ENCODE peak calls at places on chromosomes 16 and 17, in eight cellular contexts. B is stomach, A is sigmoid colon, Z is K562, U is transverse colon, T is GM23338, Y is suprapubic skin, C is spleen. K is an unnamed sample.

GRCh38 chr16:89257281-89257731 is 39.8 kb downstream of the ZNF778 start:
- DNase-seq in A (no peak), T (peak; percentile 52), Z (no peak), U (no peak), Y (no peak), B (no peak), C (no peak), K (no peak)

GRCh38 chr16:27483083-27483437 is 66.7 kb downstream of the GTF3C1 start:
- DNase-seq in C (peak; percentile 5), B (no peak), Z (no peak), A (no peak), U (no peak), Y (no peak), T (no peak), K (no peak)

GRCh38 chr16:49700222-49700927 is 155.5 kb downstream of the ZNF423 start:
- DNase-seq in T (peak; percentile 60), U (no peak), A (peak; percentile 77), Z (no peak), Y (no peak), B (no peak), C (no peak), K (peak; percentile 89)

GRCh38 chr16:68281368-68282063 is 17.2 kb downstream of the SLC7A6 start:
- DNase-seq in A (no peak), T (no peak), Z (no peak), B (no peak), Y (no peak), U (no peak), C (no peak), K (no peak)

GRCh38 chr17:48153711-48154642 is 46.4 kb downstream of the SNX11 start:
- DNase-seq in U (peak; percentile 68), Z (peak; percentile 70), T (peak; percentile 80), A (no peak), C (no peak), Y (no peak), B (peak; percentile 51), K (no peak)

GRCh38 chr17:5921919-5922318 is 148.3 kb upstream of the WSCD1 start:
- DNase-seq in C (peak; percentile 24), B (no peak), Z (no peak), Y (no peak), U (no peak), T (no peak), A (no peak), K (no peak)

GRCh38 chr17:30716461-30717289 is 107.8 kb downstream of the CRLF3 start:
- DNase-seq in U (no peak), C (peak; percentile 65), Z (no peak), T (peak; percentile 63), Y (no peak), B (no peak), A (peak; percentile 49), K (no peak)

GRCh38 chr16:49492896-49493620 is 119.5 kb downstream of the C16orf78 start:
- DNase-seq in T (peak; percentile 14), U (no peak), B (no peak), A (no peak), Z (no peak), Y (peak; percentile 58), C (peak; percentile 71), K (no peak)

GRCh38 chr17:74212262-74212912 is 984 bp upstream of the TTYH2 start:
- DNase-seq in C (peak; percentile 82), T (peak; percentile 62), B (no peak), U (peak; percentile 19), A (peak; percentile 67), Y (no peak), Z (peak; percentile 45), K (no peak)

GRCh38 chr17:16215002-16215272 is 397 bp downstream of the NCOR1 start:
- DNase-seq in B (peak; percentile 47), A (no peak), C (no peak), Y (peak; percentile 83), Z (peak; percentile 39), T (peak; percentile 69), U (peak; percentile 54), K (no peak)

GRCh38 chr16:12471383-12471782 is 332.3 kb downstream of the CPPED1 start:
- DNase-seq in A (peak; percentile 30), Z (no peak), B (no peak), T (no peak), U (no peak), Y (no peak), C (no peak), K (no peak)

GRCh38 chr17:16140854-16141253 is 74.5 kb downstream of the NCOR1 start:
- DNase-seq in C (no peak), T (no peak), A (no peak), B (no peak), Z (no peak), U (no peak), Y (no peak), K (no peak)

GRCh38 chr16:70715113-70715711 is 29.4 kb upstream of the MTSS2 start:
- DNase-seq in T (no peak), A (peak; percentile 98), U (peak; percentile 70), C (no peak), B (peak; percentile 41), Y (no peak), Z (no peak), K (no peak)

GRCh38 chr17:12624221-12624620 is 41.5 kb upstream of the MYOCD start:
- DNase-seq in Y (no peak), T (no peak), A (no peak), C (no peak), U (no peak), B (no peak), Z (no peak), K (no peak)

GRCh38 chr16:85948870-85949269 is 49.9 kb downstream of the IRF8 start:
- DNase-seq in A (no peak), B (no peak), C (no peak), U (no peak), Z (no peak), Y (no peak), T (no peak), K (no peak)

GRCh38 chr16:85947511-85948509 is 48.8 kb downstream of the IRF8 start:
- DNase-seq in U (peak; percentile 23), Y (no peak), C (no peak), A (no peak), B (peak; percentile 43), Z (no peak), T (no peak), K (no peak)

GRCh38 chr16:85952197-85952596 is 53.2 kb downstream of the IRF8 start:
- DNase-seq in Z (no peak), B (no peak), U (no peak), T (no peak), Y (no peak), A (no peak), C (no peak), K (no peak)

GRCh38 chr16:85949787-85950186 is 50.8 kb downstream of the IRF8 start:
- DNase-seq in U (no peak), B (no peak), Y (no peak), A (no peak), C (no peak), T (no peak), Z (no peak), K (no peak)

GRCh38 chr16:85950519-85950918 is 51.6 kb downstream of the IRF8 start:
- DNase-seq in Y (no peak), T (no peak), C (no peak), Z (no peak), A (no peak), U (no peak), B (no peak), K (no peak)
- H3K36me3 ChIP-seq in Y (no peaks in the 10 kb centered on the region), T (no peaks in the 10 kb centered on the region), C (no peaks in the 10 kb centered on the region), Z (no peaks in the 10 kb centered on the region), A (no peaks in the 10 kb centered on the region), U (no peaks in the 10 kb centered on the region), B (no peaks in the 10 kb centered on the region), K (no peaks in the 10 kb centered on the region)

DNA sequence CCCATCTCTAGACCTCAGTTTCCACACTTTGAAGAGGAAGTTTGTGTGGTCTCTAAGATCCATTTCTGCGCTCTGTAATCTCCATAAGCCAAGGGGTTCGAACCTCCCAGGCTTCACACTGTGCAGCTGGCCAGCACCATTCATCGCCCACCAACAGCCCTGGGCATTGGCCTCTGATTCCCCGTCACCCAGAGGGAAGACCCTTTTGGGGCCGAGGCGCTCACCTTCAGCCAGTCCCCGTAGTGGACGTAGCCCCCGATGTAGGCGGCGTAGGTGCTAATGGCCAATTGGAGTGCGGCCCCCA is 678 bp downstream of the TMEM101 start:
- DNase-seq in C (no peak), T (no peak), B (no peak), Y (no peak), A (no peak), U (no peak), Z (no peak), K (no peak)
- H3K4me3 ChIP-seq in C (peak overlapping the region; percentile 97), T (peak overlapping the region; percentile 92), B (peak overlapping the region; percentile 97), Y (peak overlapping the region; percentile 84), A (peak overlapping the region; percentile 87), U (peak overlapping the region; percentile 71), Z (peak overlapping the region; percentile 72), K (peak overlapping the region; percentile 60)

DNA sequence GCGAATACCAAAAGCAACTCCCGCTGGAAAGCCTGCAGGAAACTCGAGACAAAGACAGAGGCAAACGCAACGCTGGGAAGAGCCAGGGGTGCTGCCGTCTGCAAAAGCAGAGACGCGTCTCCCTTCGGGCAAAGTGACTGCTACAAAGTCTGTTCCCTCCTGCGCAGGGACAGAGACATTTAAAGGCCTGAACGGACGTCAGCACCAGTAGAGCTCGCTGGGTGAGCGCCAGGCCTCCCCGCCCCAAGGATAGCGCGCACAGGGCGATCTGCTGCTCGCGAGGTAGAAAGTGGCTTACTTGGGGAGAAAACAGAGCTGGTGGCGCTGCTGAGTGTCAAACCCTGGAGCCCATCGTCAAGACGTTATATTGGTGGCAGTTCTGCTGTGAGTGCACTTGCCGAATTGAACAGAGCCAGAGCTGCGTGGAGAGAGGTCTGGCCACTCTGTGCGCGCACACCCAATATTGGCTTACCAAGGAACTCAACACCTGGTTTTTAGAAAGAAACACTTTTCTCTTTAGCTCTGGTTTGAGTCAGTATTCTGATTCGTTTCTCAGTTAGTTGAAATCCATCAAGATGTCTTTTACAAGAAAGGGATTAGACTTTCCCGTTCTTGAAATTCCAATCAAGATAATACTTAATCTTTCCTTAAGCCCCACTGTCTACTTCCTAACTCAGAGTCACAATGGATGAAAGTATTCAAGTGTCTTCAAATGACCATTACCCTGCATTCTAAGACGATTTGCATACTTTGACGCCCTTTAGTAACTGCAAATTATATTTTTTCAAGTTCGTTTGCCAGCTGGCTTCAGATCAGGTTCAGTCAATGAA is 190.1 kb downstream of the USP22 start:
- DNase-seq in A (peak; percentile 75), B (no peak), C (peak; percentile 72), U (peak; percentile 14), T (peak; percentile 67), Y (no peak), Z (no peak), K (no peak)
- TF ChIP-seq POLR2AphosphoS5 in A (no peak), B (no peak), C (no peak), U (no peak), T (no peak), Y (no peak), Z (no peak), K (no peak)

GRCh38 chr17:17256316-17256715 is 19.3 kb upstream of the FLCN start:
- DNase-seq in B (no peak), Y (no peak), C (no peak), U (no peak), T (no peak), Z (no peak), A (no peak), K (no peak)

GRCh38 chr17:17253445-17253844 is 16.5 kb upstream of the FLCN start:
- DNase-seq in A (no peak), U (no peak), Y (peak; percentile 43), T (no peak), C (no peak), B (no peak), Z (no peak), K (no peak)

GRCh38 chr17:17258998-17259397 is 22.0 kb upstream of the FLCN start:
- DNase-seq in B (no peak), C (no peak), U (no peak), T (no peak), Z (no peak), Y (peak; percentile 32), A (no peak), K (no peak)

GRCh38 chr17:17254026-17254425 is 17.1 kb upstream of the FLCN start:
- DNase-seq in U (no peak), Y (no peak), Z (no peak), T (no peak), A (no peak), B (no peak), C (no peak), K (no peak)

GRCh38 chr17:17258011-17258410 is 21.0 kb upstream of the FLCN start:
- DNase-seq in B (no peak), T (no peak), Y (no peak), A (no peak), C (no peak), Z (no peak), U (no peak), K (no peak)
- H3K36me3 ChIP-seq in B (peaks cover 69% of the 10 kb centered on the region), T (peaks cover 44% of the 10 kb centered on the region), Y (peaks cover 96% of the 10 kb centered on the region), A (peaks cover 38% of the 10 kb centered on the region), C (peaks cover 97% of the 10 kb centered on the region), Z (peaks cover 77% of the 10 kb centered on the region), U (peaks cover 45% of the 10 kb centered on the region), K (peaks cover 89% of the 10 kb centered on the region)

K was measured in vagina.